ENCODE peak calls at places on chromosomes 16 and 17, in ten cellular contexts. P, V, N, M, K, L, T, B, S and X are unnamed samples.
A peak's percentile ranks its signal among the peaks of the same experiment; 100 is the strongest.

GRCh38 chr17:38341035-38341721 is 2.6 kb downstream of the GPR179 start:
- DNase-seq in P (no peak), V (no peak), N (no peak), M (peak; percentile 31), K (peak; percentile 44), L (no peak), T (peak; percentile 73), B (no peak), S (no peak), X (peak; percentile 91)

GRCh38 chr16:85844169-85844481 is 44.6 kb downstream of the COX4I1 start:
- DNase-seq in P (no peak), V (no peak), N (no peak), M (no peak), K (no peak), L (no peak), T (no peak), B (no peak), S (no peak), X (no peak)

GRCh38 chr17:82236142-82236971 is 7.5 kb downstream of the SLC16A3 start:
- DNase-seq in P (no peak), V (no peak), N (peak; percentile 67), M (no peak), K (peak; percentile 54), L (no peak), T (peak; percentile 84), B (peak; percentile 83), S (peak; percentile 68), X (peak; percentile 88)

GRCh38 chr17:8939496-8940334 is 25.8 kb downstream of the PIK3R5 start:
- DNase-seq in P (no peak), V (no peak), N (no peak), M (no peak), K (no peak), L (no peak), T (no peak), B (no peak), S (no peak), X (no peak)

GRCh38 chr17:40417258-40417608 is 463 bp downstream of the TOP2A start:
- DNase-seq in P (no peak), V (no peak), N (no peak), M (no peak), K (no peak), L (no peak), T (no peak), B (no peak), S (no peak), X (peak; percentile 56)

GRCh38 chr16:72910875-72911274 is 137.1 kb downstream of the ZFHX3 start:
- DNase-seq in P (no peak), V (no peak), N (no peak), M (no peak), K (no peak), L (no peak), T (no peak), B (no peak), S (no peak), X (no peak)

GRCh38 chr17:74566132-74566753 is 1.1 kb downstream of the CD300H start:
- DNase-seq in P (peak; percentile 15), V (no peak), N (peak; percentile 30), M (no peak), K (peak; percentile 29), L (no peak), T (peak; percentile 34), B (no peak), S (peak; percentile 11), X (peak; percentile 51)

GRCh38 chr17:37259030-37259735 is 116.6 kb upstream of the C17orf78 start:
- DNase-seq in P (peak; percentile 83), V (no peak), N (no peak), M (no peak), K (peak; percentile 26), L (no peak), T (peak; percentile 59), B (no peak), S (no peak), X (no peak)

GRCh38 chr17:6639651-6640535 is 618 bp downstream of the KIAA0753 start:
- DNase-seq in P (peak; percentile 62), V (no peak), N (peak; percentile 15), M (no peak), K (peak; percentile 45), L (no peak), T (peak; percentile 74), B (peak; percentile 63), S (peak; percentile 33), X (peak; percentile 32)

GRCh38 chr16:23448392-23448791 is 4.6 kb downstream of the COG7 start:
- DNase-seq in P (peak; percentile 86), V (no peak), N (no peak), M (no peak), K (no peak), L (no peak), T (no peak), B (no peak), S (no peak), X (peak; percentile 59)

GRCh38 chr17:62732125-62732524 is 76.0 kb downstream of the MARCHF10 start:
- DNase-seq in P (no peak), V (no peak), N (no peak), M (no peak), K (no peak), L (no peak), T (no peak), B (no peak), S (no peak), X (no peak)

GRCh38 chr16:83845263-83845662 is 37.5 kb downstream of the HSBP1 start:
- DNase-seq in P (no peak), V (no peak), N (no peak), M (no peak), K (no peak), L (no peak), T (no peak), B (no peak), S (no peak), X (no peak)

GRCh38 chr17:10094806-10095205 is 103.6 kb downstream of the GAS7 start:
- DNase-seq in P (no peak), V (no peak), N (no peak), M (no peak), K (peak; percentile 28), L (no peak), T (no peak), B (peak; percentile 37), S (no peak), X (no peak)

GRCh38 chr17:77540531-77540930 is 399.8 kb downstream of the SEC14L1 start:
- DNase-seq in P (no peak), V (no peak), N (no peak), M (no peak), K (no peak), L (no peak), T (no peak), B (no peak), S (no peak), X (no peak)

GRCh38 chr17:68954146-68954971 is 833 bp downstream of the ABCA8 start:
- DNase-seq in P (peak; percentile 71), V (peak; percentile 15), N (peak; percentile 49), M (no peak), K (peak; percentile 53), L (no peak), T (no peak), B (no peak), S (no peak), X (no peak)

GRCh38 chr16:69187387-69187890 is 475 bp downstream of the SNTB2 start:
- DNase-seq in P (peak; percentile 47), V (no peak), N (peak; percentile 62), M (no peak), K (peak; percentile 38), L (no peak), T (peak; percentile 74), B (peak; percentile 74), S (peak; percentile 40), X (peak; percentile 47)

GRCh38 chr16:58882292-58882691 is 148.2 kb upstream of the GOT2 start:
- DNase-seq in P (no peak), V (no peak), N (no peak), M (no peak), K (no peak), L (no peak), T (no peak), B (no peak), S (no peak), X (no peak)

GRCh38 chr16:81880816-81881215 is 101.7 kb downstream of the PLCG2 start:
- DNase-seq in P (no peak), V (no peak), N (no peak), M (no peak), K (no peak), L (no peak), T (no peak), B (no peak), S (no peak), X (no peak)

GRCh38 chr17:76024353-76024752 is 2.8 kb downstream of the EVPL start:
- DNase-seq in P (no peak), V (no peak), N (no peak), M (no peak), K (no peak), L (no peak), T (no peak), B (no peak), S (no peak), X (no peak)

GRCh38 chr17:76354317-76354729 is 607 bp upstream of the PRPSAP1 start:
- DNase-seq in P (no peak), V (no peak), N (no peak), M (no peak), K (no peak), L (no peak), T (no peak), B (no peak), S (no peak), X (no peak)

GRCh38 chr17:2337811-2338657 is 733 bp downstream of the SGSM2 start:
- DNase-seq in P (peak; percentile 64), V (no peak), N (peak; percentile 29), M (no peak), K (peak; percentile 54), L (no peak), T (peak; percentile 86), B (peak; percentile 83), S (peak; percentile 44), X (peak; percentile 36)

GRCh38 chr17:73549841-73550430 is 94.3 kb downstream of the SDK2 start:
- DNase-seq in P (no peak), V (no peak), N (no peak), M (no peak), K (no peak), L (no peak), T (no peak), B (no peak), S (no peak), X (no peak)

GRCh38 chr16:28985611-28986041 is 774 bp downstream of the LAT start:
- DNase-seq in P (no peak), V (no peak), N (no peak), M (no peak), K (no peak), L (no peak), T (no peak), B (no peak), S (no peak), X (no peak)

GRCh38 chr16:12535535-12536411 is 267.9 kb downstream of the CPPED1 start:
- DNase-seq in P (peak; percentile 16), V (no peak), N (no peak), M (no peak), K (peak; percentile 19), L (no peak), T (peak; percentile 44), B (no peak), S (no peak), X (no peak)

GRCh38 chr17:68291836-68292688 is 767 bp downstream of the ARSG start:
- DNase-seq in P (peak; percentile 85), V (no peak), N (peak; percentile 53), M (no peak), K (peak; percentile 63), L (peak; percentile 85), T (peak; percentile 87), B (peak; percentile 84), S (peak; percentile 84), X (peak; percentile 71)

GRCh38 chr16:31064882-31065461 is 9.1 kb downstream of the ZNF668 start:
- DNase-seq in P (peak; percentile 95), V (peak; percentile 90), N (peak; percentile 29), M (no peak), K (peak; percentile 90), L (no peak), T (peak; percentile 87), B (no peak), S (no peak), X (peak; percentile 57)

GRCh38 chr16:89320717-89321501 is 103.4 kb downstream of the ZNF778 start:
- DNase-seq in P (peak; percentile 61), V (no peak), N (no peak), M (no peak), K (peak; percentile 45), L (no peak), T (peak; percentile 58), B (no peak), S (no peak), X (peak; percentile 76)

GRCh38 chr16:8678068-8678927 is 3.9 kb downstream of the ABAT start:
- DNase-seq in P (peak; percentile 89), V (no peak), N (peak; percentile 14), M (no peak), K (peak; percentile 57), L (no peak), T (peak; percentile 30), B (no peak), S (no peak), X (no peak)